ENCODE peak calls at places on chromosome 2, in five cellular contexts. Y is GM23248, H is endothelial cell of umbilical vein, E is keratinocyte, U is neural progenitor cell. B is an unnamed sample.

GRCh38 chr2:10444463-10444862 is 3.7 kb downstream of the ODC1 start:
- DNase-seq in E (no peak), U (no peak), H (no peak), Y (peak; percentile 28), B (no peak)

GRCh38 chr2:83784315-83784714 is 674.8 kb downstream of the SUCLG1 start:
- DNase-seq in H (no peak), E (no peak), U (no peak), Y (no peak), B (no peak)

GRCh38 chr2:58313926-58314325 is 72.8 kb upstream of the FANCL start:
- DNase-seq in H (no peak), E (no peak), Y (no peak), U (no peak), B (no peak)

GRCh38 chr2:152557273-152557879 is 159.9 kb downstream of the PRPF40A start:
- DNase-seq in H (no peak), U (no peak), E (no peak), Y (no peak), B (no peak)

GRCh38 chr2:225027061-225027762 is 15.1 kb downstream of the DOCK10 start:
- DNase-seq in H (no peak), E (no peak), Y (no peak), U (no peak), B (no peak)

GRCh38 chr2:182372661-182373060 is 54.2 kb downstream of the PDE1A start:
- DNase-seq in H (peak; percentile 79), Y (peak; percentile 89), E (peak; percentile 66), U (no peak), B (peak; percentile 56)

GRCh38 chr2:233252227-233252626 is 754 bp downstream of the ATG16L1 start:
- DNase-seq in U (peak; percentile 38), H (no peak), Y (peak; percentile 32), E (no peak), B (no peak)

GRCh38 chr2:53028746-53029423 is 738.7 kb upstream of the CHAC2 start:
- DNase-seq in Y (no peak), H (no peak), U (no peak), E (no peak), B (no peak)

GRCh38 chr2:9315280-9315847 is 108.0 kb downstream of the ITGB1BP1 start:
- DNase-seq in Y (no peak), E (peak; percentile 83), U (no peak), H (no peak), B (no peak)

GRCh38 chr2:90069290-90069894 is 1377.9 kb downstream of the RPIA start:
- DNase-seq in U (no peak), E (no peak), Y (peak; percentile 66), H (no peak), B (no peak)

GRCh38 chr2:235433860-235434259 is 60.0 kb upstream of the AGAP1 start:
- DNase-seq in E (no peak), H (peak; percentile 39), U (no peak), Y (peak; percentile 67), B (no peak)

GRCh38 chr2:168700615-168701245 is 101.7 kb upstream of the NOSTRIN start:
- DNase-seq in H (no peak), E (no peak), Y (peak; percentile 4), U (no peak), B (no peak)

GRCh38 chr2:40147360-40147759 is 304.5 kb downstream of the SLC8A1 start:
- DNase-seq in Y (no peak), E (no peak), H (no peak), U (no peak), B (no peak)

GRCh38 chr2:167438206-167438605 is 549.9 kb downstream of the XIRP2 start:
- DNase-seq in E (no peak), Y (peak; percentile 9), H (peak; percentile 56), U (no peak), B (peak; percentile 37)

GRCh38 chr2:43777306-43777926 is 3.6 kb downstream of the DYNC2LI1 start:
- DNase-seq in Y (no peak), U (no peak), E (no peak), H (no peak), B (no peak)

GRCh38 chr2:240444464-240444863 is 9.0 kb downstream of the GPC1 start:
- DNase-seq in E (no peak), Y (no peak), H (no peak), U (no peak), B (no peak)

GRCh38 chr2:168678153-168678853 is 124.1 kb upstream of the NOSTRIN start:
- DNase-seq in Y (no peak), E (no peak), U (peak; percentile 66), H (no peak), B (no peak)

GRCh38 chr2:47945036-47945781 is 38.9 kb upstream of the FBXO11 start:
- DNase-seq in E (no peak), H (no peak), U (no peak), Y (no peak), B (no peak)

GRCh38 chr2:53091183-53091582 is 676.4 kb upstream of the CHAC2 start:
- DNase-seq in E (no peak), Y (no peak), H (no peak), U (no peak), B (no peak)

GRCh38 chr2:106566050-106566449 is 78.9 kb downstream of the CD8B2 start:
- DNase-seq in U (no peak), H (no peak), E (no peak), Y (peak; percentile 68), B (peak; percentile 69)

GRCh38 chr2:64795024-64795592 is 141.4 kb upstream of the SERTAD2 start:
- DNase-seq in H (peak; percentile 83), Y (no peak), U (no peak), E (no peak), B (no peak)

GRCh38 chr2:207136872-207137271 is 28.9 kb downstream of the KLF7 start:
- DNase-seq in Y (no peak), U (no peak), E (no peak), H (no peak), B (no peak)

GRCh38 chr2:112644933-112645395 is 775 bp upstream of the SLC20A1 start:
- DNase-seq in E (no peak), H (peak; percentile 66), Y (no peak), U (no peak), B (no peak)

GRCh38 chr2:71455741-71456569 is 2.6 kb downstream of the DYSF start:
- DNase-seq in U (no peak), H (peak; percentile 71), Y (no peak), E (no peak), B (no peak)

GRCh38 chr2:71453404-71454220 is at the start of gene DYSF:
- DNase-seq in Y (peak; percentile 57), E (no peak), H (no peak), U (peak; percentile 88), B (peak; percentile 42)

GRCh38 chr2:71454221-71455010 is 1.1 kb downstream of the DYSF start:
- DNase-seq in Y (no peak), E (no peak), H (no peak), U (no peak), B (no peak)

GRCh38 chr2:71456617-71457016 is 3.3 kb downstream of the DYSF start:
- DNase-seq in E (no peak), Y (no peak), H (no peak), U (no peak), B (no peak)

DNA sequence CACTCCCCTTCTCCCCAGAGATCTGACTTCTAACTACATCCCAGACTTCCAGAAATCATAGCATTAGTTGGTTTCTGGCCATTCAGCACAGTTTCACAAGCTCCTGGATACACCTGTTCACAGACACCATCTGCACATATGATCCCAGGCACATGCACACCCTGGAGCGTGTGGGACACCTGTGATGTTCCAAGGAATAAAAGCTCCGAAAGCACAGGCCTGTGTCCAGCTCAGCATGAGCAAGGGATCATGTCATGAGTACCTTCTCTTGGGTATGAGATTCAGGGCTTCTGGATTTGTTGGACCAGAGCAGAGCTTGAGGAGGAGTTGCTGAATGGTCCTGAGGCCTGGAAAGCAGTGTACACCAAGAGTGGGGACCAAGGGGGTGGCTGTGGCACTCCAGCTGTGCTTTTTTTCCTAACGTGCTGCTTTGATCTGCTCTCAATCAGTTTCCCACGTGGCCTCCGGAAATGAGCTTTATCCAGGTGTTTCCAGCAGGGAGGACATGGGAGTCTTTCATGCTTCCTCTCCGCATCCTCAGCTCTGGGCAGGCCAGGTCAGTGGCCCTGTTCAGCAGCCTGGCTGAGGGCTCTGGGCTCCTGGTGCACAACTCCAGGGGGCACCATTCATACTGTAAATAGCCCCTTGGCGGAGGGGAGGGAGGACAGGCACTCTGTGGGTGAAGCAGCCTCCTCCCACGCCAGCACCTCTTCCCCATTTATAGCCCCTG is 1.8 kb downstream of the DYSF start:
- DNase-seq in H (peak; percentile 42), E (no peak), Y (no peak), U (no peak), B (no peak)
- H3K4me3 ChIP-seq in H (no peak overlapping the region), E (no peak overlapping the region), Y (no peak overlapping the region), U (no peak overlapping the region), B (no peak overlapping the region)

GRCh38 chr2:122697415-122697814 is 942.0 kb downstream of the TSN start:
- DNase-seq in U (no peak), H (no peak), E (no peak), Y (no peak), B (no peak)
- H3K27ac ChIP-seq in U (no peak overlapping the region), H (no peak overlapping the region), E (no peak overlapping the region), Y (no peak overlapping the region), B (no peak overlapping the region)

DNA sequence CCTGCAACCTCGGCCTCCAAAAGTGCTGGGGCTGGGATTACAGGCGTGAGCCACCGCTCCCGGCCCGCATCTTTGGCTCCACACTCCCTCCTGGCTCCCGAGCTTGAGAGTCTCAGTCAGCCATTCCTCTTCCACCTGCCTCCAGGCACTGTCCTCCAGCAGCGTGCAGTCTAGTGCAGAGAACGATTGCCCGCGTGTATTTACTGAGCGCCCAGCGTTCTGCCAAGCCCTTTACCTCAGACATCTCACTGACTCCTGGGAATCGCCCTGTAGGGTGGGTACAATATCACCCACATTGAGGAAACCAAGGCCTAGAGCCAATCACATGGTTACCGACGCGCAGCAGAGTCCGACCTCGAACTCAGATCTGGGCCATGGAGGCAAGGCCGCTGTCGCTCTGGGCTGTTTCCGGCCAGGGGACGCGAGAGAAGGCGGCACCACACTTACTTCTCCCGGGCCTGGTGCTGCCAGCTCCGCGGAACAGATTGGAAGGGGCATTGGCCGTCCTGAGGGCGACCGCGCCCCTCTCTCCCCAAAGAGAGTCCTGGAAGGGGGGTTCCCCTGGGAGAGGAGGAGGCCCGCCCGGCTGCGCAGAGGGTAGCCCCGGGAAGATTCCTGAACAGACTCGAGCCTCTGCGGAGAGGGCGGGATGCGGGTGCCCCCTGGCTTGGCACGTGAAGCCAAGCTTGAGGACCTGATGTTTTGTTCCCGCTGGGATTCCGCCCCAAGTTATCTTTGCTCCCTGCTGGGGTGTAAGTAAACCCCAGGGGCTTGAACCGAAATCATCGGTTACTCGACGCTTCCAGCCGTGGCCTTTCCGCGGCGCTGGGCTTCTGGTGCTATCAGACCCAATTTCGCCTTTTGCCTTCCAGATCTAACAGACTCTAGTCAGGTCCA is 5.2 kb upstream of the DLX2 start:
- DNase-seq in Y (peak; percentile 20), H (no peak), E (no peak), U (peak; percentile 35), B (no peak)
- H4K20me1 ChIP-seq in Y (no peaks in the 10 kb centered on the region), H (no peaks in the 10 kb centered on the region), E (no peaks in the 10 kb centered on the region), U (peaks cover 16% of the 10 kb centered on the region), B (no peaks in the 10 kb centered on the region)

DNA sequence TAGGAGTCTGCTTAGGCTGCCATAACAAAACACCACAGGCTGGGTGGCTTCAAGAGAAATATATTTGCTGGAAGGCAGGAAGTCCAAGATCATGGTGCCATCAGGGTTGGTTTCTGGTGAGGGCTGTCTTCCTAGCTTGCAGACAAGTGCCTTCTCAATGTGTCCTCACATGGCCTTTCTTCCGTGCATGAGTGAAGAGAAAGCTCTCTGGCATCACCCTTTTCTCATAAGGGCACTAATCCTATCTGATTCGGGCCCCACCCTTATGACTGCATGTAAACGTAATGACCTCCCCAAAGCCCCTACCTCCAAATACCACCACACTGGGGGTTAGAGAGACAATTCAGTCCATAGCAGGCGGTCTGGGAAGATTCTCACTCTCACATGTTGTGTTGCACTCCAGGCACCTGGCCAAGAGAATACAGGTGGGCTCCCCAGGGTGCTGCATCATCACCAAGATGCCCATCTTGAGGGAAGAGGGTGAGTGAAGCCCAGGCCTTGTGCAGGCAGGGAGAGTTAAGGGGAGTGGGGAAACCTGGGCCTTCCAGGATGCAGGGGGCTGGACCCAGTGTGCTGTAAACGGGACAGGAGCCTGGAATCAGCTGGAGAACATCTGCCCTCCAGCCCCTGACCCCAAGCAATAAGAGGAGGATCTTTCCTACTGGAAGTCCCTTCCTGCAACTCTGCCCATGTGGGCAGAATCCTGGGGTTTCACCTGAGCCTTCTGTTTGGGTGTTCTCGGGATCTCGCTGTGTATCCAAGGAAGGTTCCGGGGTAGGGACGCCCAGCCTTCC is 10.2 kb downstream of the CATIP start:
- DNase-seq in Y (no peak), H (no peak), U (no peak), E (no peak), B (no peak)
- H3K4me3 ChIP-seq in Y (peak overlapping the region; percentile 76), H (no peak overlapping the region), U (peak overlapping the region; percentile 58), E (no peak overlapping the region), B (no peak overlapping the region)

B was measured in hepatocyte.